ENCODE peak calls at places on chromosomes 5 and 9, in seven cellular contexts. P is activated naive CD8-positive, alpha-beta T cell treated with anti-CD3 and anti-CD28 coated beads, Interleukin-2, amount 50 U/mL, for 24 hours; I is ovary; D is HFFc6; K is EL; O is frontal cortex; G is right lobe of liver. U is an unnamed sample.

GRCh38 chr9:36110434-36110833 is 26.1 kb upstream of the GLIPR2 start:
- DNase-seq in P (no peak), G (no peak), I (no peak), O (no peak), K (no peak), D (no peak), U (no peak)

GRCh38 chr9:34675874-34676273 is 13.4 kb upstream of the CCL27 start:
- DNase-seq in G (no peak), K (no peak), P (no peak), D (no peak), O (no peak), I (no peak), U (no peak)

GRCh38 chr9:34620061-34620994 is at the start of gene DCTN3:
- DNase-seq in O (peak; percentile 92), G (peak; percentile 94), D (peak; percentile 93), I (peak; percentile 88), P (peak; percentile 87), K (peak; percentile 96), U (peak; percentile 86)

GRCh38 chr9:99038396-99038795 is 66.5 kb upstream of the TGFBR1 start:
- DNase-seq in K (no peak), G (no peak), O (no peak), I (no peak), D (no peak), P (no peak), U (no peak)

GRCh38 chr9:105173306-105173705 is 71.1 kb upstream of the SLC44A1 start:
- DNase-seq in K (no peak), O (no peak), G (no peak), D (no peak), P (no peak), I (no peak), U (no peak)

GRCh38 chr5:34923694-34924461 is 5.5 kb upstream of the DNAJC21 start:
- DNase-seq in G (no peak), K (peak; percentile 93), D (peak; percentile 89), I (no peak), P (no peak), O (no peak), U (no peak)

GRCh38 chr5:58918015-58918729 is 335.3 kb downstream of the RAB3C start:
- DNase-seq in O (no peak), G (no peak), D (no peak), P (no peak), I (no peak), K (no peak), U (no peak)

GRCh38 chr9:13378171-13378570 is 98.7 kb upstream of the MPDZ start:
- DNase-seq in O (no peak), P (no peak), D (no peak), K (no peak), G (no peak), I (no peak), U (no peak)

GRCh38 chr5:180950291-180950949 is 38.2 kb upstream of the BTNL3 start:
- DNase-seq in I (no peak), O (no peak), D (no peak), P (no peak), G (no peak), K (peak; percentile 42), U (no peak)

GRCh38 chr5:135449608-135450007 is 2.5 kb upstream of the DCANP1 start:
- DNase-seq in P (no peak), I (no peak), K (no peak), O (no peak), D (no peak), G (no peak), U (no peak)

GRCh38 chr5:10712574-10713366 is 48.3 kb downstream of the DAP start:
- DNase-seq in P (no peak), O (no peak), K (no peak), G (no peak), D (no peak), I (no peak), U (no peak)

GRCh38 chr9:73951147-73951546 is 546.0 kb upstream of the RORB start:
- DNase-seq in G (no peak), P (no peak), I (no peak), K (no peak), D (no peak), O (no peak), U (no peak)

GRCh38 chr9:16726023-16726422 is 144.4 kb downstream of the BNC2 start:
- DNase-seq in G (no peak), K (peak; percentile 47), I (no peak), D (peak; percentile 39), O (no peak), P (no peak), U (no peak)

GRCh38 chr5:111627862-111628261 is 115.5 kb upstream of the STARD4 start:
- DNase-seq in I (no peak), P (peak; percentile 26), D (no peak), G (no peak), O (no peak), K (no peak), U (no peak)

GRCh38 chr9:35481347-35481975 is 8.4 kb upstream of the RUSC2 start:
- DNase-seq in K (peak; percentile 78), O (no peak), I (no peak), D (peak; percentile 76), P (no peak), G (no peak), U (no peak)

GRCh38 chr5:55645304-55645703 is 66.8 kb downstream of the SLC38A9 start:
- DNase-seq in K (peak; percentile 35), I (no peak), G (no peak), O (no peak), D (peak; percentile 53), P (no peak), U (no peak)

GRCh38 chr9:125631391-125632085 is 75.5 kb downstream of the MAPKAP1 start:
- DNase-seq in O (no peak), P (no peak), I (no peak), G (no peak), K (peak; percentile 56), D (peak; percentile 70), U (no peak)

GRCh38 chr5:150409638-150410523 is 2.8 kb downstream of the CD74 start:
- DNase-seq in K (peak; percentile 91), G (peak; percentile 81), I (peak; percentile 72), P (peak; percentile 50), D (peak; percentile 85), O (peak; percentile 69), U (peak; percentile 25)

GRCh38 chr9:106745457-106745856 is 117.5 kb upstream of the ZNF462 start:
- DNase-seq in I (no peak), O (no peak), P (no peak), D (no peak), G (no peak), K (peak; percentile 48), U (no peak)

GRCh38 chr5:25448190-25448621 is 803.4 kb upstream of the CDH10 start:
- DNase-seq in G (no peak), K (no peak), D (no peak), O (no peak), I (no peak), P (no peak), U (no peak)